ENCODE peak calls at places on chromosomes 7 and 10, in ten cellular contexts. Q is GM06990; W is H9; C is WERI-Rb-1; M is cardiac muscle cell; K is PC-3; L is CD4-positive, alpha-beta T cell; R is WTC11; V is progenitor cell of endocrine pancreas; H is fibroblast of mammary gland. J is an unnamed sample.

GRCh38 chr10:133009218-133009954 is 67.0 kb upstream of the CFAP46 start:
- DNase-seq in Q (no peak), W (no peak), C (no peak), M (peak; percentile 46), K (peak; percentile 27), L (no peak), R (no peak), V (no peak), H (no peak), J (no peak)

GRCh38 chr10:65394898-65395297 is 1530.9 kb upstream of the LRRTM3 start:
- DNase-seq in Q (no peak), W (no peak), C (no peak), M (no peak), K (peak; percentile 93), L (no peak), R (no peak), V (no peak), H (no peak), J (peak; percentile 57)

GRCh38 chr10:624312-624604 is 65.2 kb downstream of the DIP2C start:
- DNase-seq in Q (no peak), W (no peak), C (no peak), M (no peak), K (no peak), L (no peak), R (no peak), V (no peak), H (no peak), J (no peak)

GRCh38 chr7:136923111-136923510 is 54.7 kb downstream of the CHRM2 start:
- DNase-seq in Q (no peak), W (no peak), C (no peak), M (no peak), K (peak; percentile 2), L (no peak), R (no peak), V (no peak), H (peak; percentile 30), J (no peak)

GRCh38 chr10:11553773-11554381 is 57.6 kb downstream of the USP6NL start:
- DNase-seq in Q (peak; percentile 70), W (no peak), C (no peak), M (no peak), K (no peak), L (no peak), R (no peak), V (no peak), H (no peak), J (no peak)

GRCh38 chr10:66823301-66823700 is 102.5 kb upstream of the LRRTM3 start:
- DNase-seq in Q (no peak), W (no peak), C (no peak), M (no peak), K (no peak), L (no peak), R (no peak), V (no peak), H (no peak), J (no peak)

GRCh38 chr7:124085168-124085567 is 52.3 kb upstream of the TMEM229A start:
- DNase-seq in Q (no peak), W (no peak), C (no peak), M (no peak), K (peak; percentile 77), L (no peak), R (no peak), V (no peak), H (no peak), J (peak; percentile 88)

GRCh38 chr7:16114633-16115032 is 306.7 kb downstream of the CRPPA start:
- DNase-seq in Q (no peak), W (no peak), C (no peak), M (no peak), K (peak; percentile 51), L (no peak), R (no peak), V (no peak), H (peak; percentile 75), J (peak; percentile 39)

GRCh38 chr7:26958834-26959233 is 94.4 kb upstream of the SKAP2 start:
- DNase-seq in Q (no peak), W (no peak), C (no peak), M (no peak), K (peak; percentile 93), L (no peak), R (no peak), V (no peak), H (peak; percentile 98), J (peak; percentile 85)

GRCh38 chr10:36489181-36489927 is 636.0 kb upstream of the ANKRD30A start:
- DNase-seq in Q (no peak), W (no peak), C (no peak), M (no peak), K (no peak), L (no peak), R (no peak), V (no peak), H (peak; percentile 43), J (no peak)

GRCh38 chr7:105006367-105007139 is 7.5 kb upstream of the KMT2E start:
- DNase-seq in Q (no peak), W (no peak), C (no peak), M (no peak), K (peak; percentile 51), L (no peak), R (no peak), V (no peak), H (no peak), J (no peak)

GRCh38 chr10:68208424-68209042 is 23.4 kb downstream of the ATOH7 start:
- DNase-seq in Q (no peak), W (peak; percentile 93), C (peak; percentile 87), M (peak; percentile 80), K (peak; percentile 96), L (no peak), R (peak; percentile 82), V (peak; percentile 21), H (peak; percentile 80), J (peak; percentile 79)

GRCh38 chr10:92173996-92174395 is 116.9 kb downstream of the CPEB3 start:
- DNase-seq in Q (no peak), W (no peak), C (no peak), M (no peak), K (peak; percentile 1), L (no peak), R (no peak), V (no peak), H (no peak), J (no peak)

GRCh38 chr10:55629792-55630490 is 731.1 kb downstream of the ZWINT start:
- DNase-seq in Q (no peak), W (peak; percentile 63), C (peak; percentile 76), M (peak; percentile 80), K (peak; percentile 78), L (no peak), R (peak; percentile 52), V (peak; percentile 27), H (peak; percentile 24), J (no peak)

GRCh38 chr10:28331821-28332220 is 29.0 kb upstream of the MPP7 start:
- DNase-seq in Q (no peak), W (no peak), C (no peak), M (no peak), K (peak; percentile 55), L (no peak), R (no peak), V (no peak), H (peak; percentile 92), J (peak; percentile 35)

GRCh38 chr10:17126327-17126726 is 3.3 kb downstream of the CUBN start:
- DNase-seq in Q (no peak), W (no peak), C (no peak), M (no peak), K (no peak), L (no peak), R (no peak), V (no peak), H (no peak), J (no peak)

GRCh38 chr7:50661345-50662058 is 96.3 kb upstream of the DDC start:
- DNase-seq in Q (peak; percentile 40), W (no peak), C (no peak), M (no peak), K (no peak), L (no peak), R (no peak), V (no peak), H (peak; percentile 33), J (no peak)

GRCh38 chr7:133742709-133743538 is 384.2 kb upstream of the LRGUK start:
- DNase-seq in Q (no peak), W (no peak), C (peak; percentile 9), M (no peak), K (peak; percentile 42), L (no peak), R (no peak), V (no peak), H (peak; percentile 38), J (peak; percentile 39)
- TF ChIP-seq CTCF in Q (peak; percentile 49), W (peak; percentile 69), C (peak; percentile 45), M (peak; percentile 65), K (peak; percentile 77), L (no peak), R (no peak), V (peak; percentile 58), H (peak; percentile 63), J (peak; percentile 49)

GRCh38 chr7:14414274-14414986 is 425.0 kb upstream of the ETV1 start:
- DNase-seq in Q (no peak), W (no peak), C (no peak), M (peak; percentile 88), K (no peak), L (no peak), R (no peak), V (no peak), H (no peak), J (no peak)
- TF ChIP-seq CTCF in Q (no peak), W (no peak), C (no peak), M (no peak), K (no peak), L (no peak), R (no peak), V (no peak), H (no peak), J (no peak)

GRCh38 chr10:59290448-59290847 is 71.9 kb downstream of the FAM13C start:
- DNase-seq in Q (no peak), W (no peak), C (no peak), M (no peak), K (peak; percentile 42), L (no peak), R (no peak), V (no peak), H (no peak), J (peak; percentile 24)
- TF ChIP-seq CTCF in Q (peak; percentile 49), W (no peak), C (no peak), M (no peak), K (peak; percentile 77), L (no peak), R (no peak), V (no peak), H (peak; percentile 22), J (no peak)

GRCh38 chr10:113052076-113052830 is 102.2 kb downstream of the TCF7L2 start:
- DNase-seq in Q (no peak), W (no peak), C (no peak), M (no peak), K (peak; percentile 14), L (no peak), R (no peak), V (no peak), H (peak; percentile 62), J (peak; percentile 30)
- TF ChIP-seq CTCF in Q (peak; percentile 3), W (peak; percentile 45), C (peak; percentile 23), M (peak; percentile 29), K (peak; percentile 44), L (no peak), R (no peak), V (peak; percentile 12), H (peak; percentile 53), J (peak; percentile 13)